ENCODE peak calls at places on chromosomes 2 and 18, in nine cellular contexts. One of them, this sample, is unnamed.

GRCh38 chr2:108988076-108988795 is 784 bp downstream of the EDAR start:
- ATAC-seq in foreskin keratinocyte: peak
- ATAC-seq in activated T-cell treated with anti-CD3 and anti-CD28 coated beads, Interleukin-2, amount 50 U/mL, for 4 hours: peak
- ATAC-seq in Right ventricle myocardium inferior: no peak
- ATAC-seq in aorta: no peak
- ATAC-seq in gastroesophageal sphincter: no peak
- ATAC-seq in pancreas: peak
- ATAC-seq in stimulated activated naive CD8-positive, alpha-beta T cell treated with anti-CD3 and anti-CD28 coated beads, Interleukin-15, Interleukin-2, amounts not matched to agents 100 U/mL and 50 U/mL, for 24 hours: no peak
- ATAC-seq in body of pancreas: peak
- ATAC-seq in this sample: no peak

GRCh38 chr2:174596994-174597346 is 634 bp downstream of the WIPF1 start:
- ATAC-seq in Right ventricle myocardium inferior: no peak
- ATAC-seq in activated T-cell treated with anti-CD3 and anti-CD28 coated beads, Interleukin-2, amount 50 U/mL, for 4 hours: no peak
- ATAC-seq in aorta: peak
- ATAC-seq in body of pancreas: no peak
- ATAC-seq in gastroesophageal sphincter: no peak
- ATAC-seq in stimulated activated naive CD8-positive, alpha-beta T cell treated with anti-CD3 and anti-CD28 coated beads, Interleukin-15, Interleukin-2, amounts not matched to agents 100 U/mL and 50 U/mL, for 24 hours: no peak
- ATAC-seq in pancreas: no peak
- ATAC-seq in foreskin keratinocyte: no peak
- ATAC-seq in this sample: no peak

GRCh38 chr2:100527420-100528015 is 35.3 kb upstream of the PDCL3 start:
- ATAC-seq in body of pancreas: no peak
- ATAC-seq in stimulated activated naive CD8-positive, alpha-beta T cell treated with anti-CD3 and anti-CD28 coated beads, Interleukin-15, Interleukin-2, amounts not matched to agents 100 U/mL and 50 U/mL, for 24 hours: no peak
- ATAC-seq in aorta: no peak
- ATAC-seq in Right ventricle myocardium inferior: no peak
- ATAC-seq in gastroesophageal sphincter: no peak
- ATAC-seq in activated T-cell treated with anti-CD3 and anti-CD28 coated beads, Interleukin-2, amount 50 U/mL, for 4 hours: no peak
- ATAC-seq in foreskin keratinocyte: no peak
- ATAC-seq in pancreas: no peak
- ATAC-seq in this sample: no peak

GRCh38 chr2:216044883-216045499 is 31.6 kb upstream of the MREG start:
- ATAC-seq in pancreas: no peak
- ATAC-seq in Right ventricle myocardium inferior: no peak
- ATAC-seq in stimulated activated naive CD8-positive, alpha-beta T cell treated with anti-CD3 and anti-CD28 coated beads, Interleukin-15, Interleukin-2, amounts not matched to agents 100 U/mL and 50 U/mL, for 24 hours: peak
- ATAC-seq in body of pancreas: no peak
- ATAC-seq in foreskin keratinocyte: no peak
- ATAC-seq in gastroesophageal sphincter: no peak
- ATAC-seq in aorta: no peak
- ATAC-seq in activated T-cell treated with anti-CD3 and anti-CD28 coated beads, Interleukin-2, amount 50 U/mL, for 4 hours: no peak
- ATAC-seq in this sample: peak

GRCh38 chr18:21636769-21637168 is 24.7 kb downstream of the SNRPD1 start:
- ATAC-seq in Right ventricle myocardium inferior: no peak
- ATAC-seq in pancreas: no peak
- ATAC-seq in gastroesophageal sphincter: no peak
- ATAC-seq in foreskin keratinocyte: no peak
- ATAC-seq in body of pancreas: no peak
- ATAC-seq in activated T-cell treated with anti-CD3 and anti-CD28 coated beads, Interleukin-2, amount 50 U/mL, for 4 hours: no peak
- ATAC-seq in stimulated activated naive CD8-positive, alpha-beta T cell treated with anti-CD3 and anti-CD28 coated beads, Interleukin-15, Interleukin-2, amounts not matched to agents 100 U/mL and 50 U/mL, for 24 hours: no peak
- ATAC-seq in aorta: no peak
- ATAC-seq in this sample: no peak

GRCh38 chr2:215899111-215900074 is 114.0 kb downstream of the MREG start:
- ATAC-seq in aorta: no peak
- ATAC-seq in pancreas: no peak
- ATAC-seq in activated T-cell treated with anti-CD3 and anti-CD28 coated beads, Interleukin-2, amount 50 U/mL, for 4 hours: no peak
- ATAC-seq in Right ventricle myocardium inferior: no peak
- ATAC-seq in body of pancreas: no peak
- ATAC-seq in stimulated activated naive CD8-positive, alpha-beta T cell treated with anti-CD3 and anti-CD28 coated beads, Interleukin-15, Interleukin-2, amounts not matched to agents 100 U/mL and 50 U/mL, for 24 hours: no peak
- ATAC-seq in gastroesophageal sphincter: no peak
- ATAC-seq in foreskin keratinocyte: no peak
- ATAC-seq in this sample: no peak

GRCh38 chr2:43169987-43170732 is 56.2 kb downstream of the ZFP36L2 start:
- ATAC-seq in body of pancreas: peak
- ATAC-seq in activated T-cell treated with anti-CD3 and anti-CD28 coated beads, Interleukin-2, amount 50 U/mL, for 4 hours: no peak
- ATAC-seq in stimulated activated naive CD8-positive, alpha-beta T cell treated with anti-CD3 and anti-CD28 coated beads, Interleukin-15, Interleukin-2, amounts not matched to agents 100 U/mL and 50 U/mL, for 24 hours: no peak
- ATAC-seq in foreskin keratinocyte: no peak
- ATAC-seq in Right ventricle myocardium inferior: no peak
- ATAC-seq in pancreas: peak
- ATAC-seq in gastroesophageal sphincter: no peak
- ATAC-seq in aorta: no peak
- ATAC-seq in this sample: no peak

GRCh38 chr2:99939135-99939534 is 203.3 kb downstream of the AFF3 start:
- ATAC-seq in activated T-cell treated with anti-CD3 and anti-CD28 coated beads, Interleukin-2, amount 50 U/mL, for 4 hours: no peak
- ATAC-seq in aorta: no peak
- ATAC-seq in stimulated activated naive CD8-positive, alpha-beta T cell treated with anti-CD3 and anti-CD28 coated beads, Interleukin-15, Interleukin-2, amounts not matched to agents 100 U/mL and 50 U/mL, for 24 hours: no peak
- ATAC-seq in gastroesophageal sphincter: no peak
- ATAC-seq in pancreas: no peak
- ATAC-seq in Right ventricle myocardium inferior: no peak
- ATAC-seq in foreskin keratinocyte: no peak
- ATAC-seq in body of pancreas: no peak
- ATAC-seq in this sample: no peak

GRCh38 chr18:5571592-5571991 is 27.8 kb upstream of the EPB41L3 start:
- ATAC-seq in activated T-cell treated with anti-CD3 and anti-CD28 coated beads, Interleukin-2, amount 50 U/mL, for 4 hours: no peak
- ATAC-seq in Right ventricle myocardium inferior: no peak
- ATAC-seq in aorta: peak
- ATAC-seq in foreskin keratinocyte: no peak
- ATAC-seq in stimulated activated naive CD8-positive, alpha-beta T cell treated with anti-CD3 and anti-CD28 coated beads, Interleukin-15, Interleukin-2, amounts not matched to agents 100 U/mL and 50 U/mL, for 24 hours: no peak
- ATAC-seq in pancreas: no peak
- ATAC-seq in body of pancreas: no peak
- ATAC-seq in gastroesophageal sphincter: no peak
- ATAC-seq in this sample: no peak

GRCh38 chr2:40329739-40330047 is 122.2 kb downstream of the SLC8A1 start:
- ATAC-seq in foreskin keratinocyte: no peak
- ATAC-seq in activated T-cell treated with anti-CD3 and anti-CD28 coated beads, Interleukin-2, amount 50 U/mL, for 4 hours: no peak
- ATAC-seq in gastroesophageal sphincter: no peak
- ATAC-seq in aorta: peak
- ATAC-seq in body of pancreas: no peak
- ATAC-seq in stimulated activated naive CD8-positive, alpha-beta T cell treated with anti-CD3 and anti-CD28 coated beads, Interleukin-15, Interleukin-2, amounts not matched to agents 100 U/mL and 50 U/mL, for 24 hours: no peak
- ATAC-seq in Right ventricle myocardium inferior: peak
- ATAC-seq in pancreas: no peak
- ATAC-seq in this sample: no peak

GRCh38 chr2:200790185-200790584 is 21.5 kb upstream of the BZW1 start:
- ATAC-seq in gastroesophageal sphincter: no peak
- ATAC-seq in stimulated activated naive CD8-positive, alpha-beta T cell treated with anti-CD3 and anti-CD28 coated beads, Interleukin-15, Interleukin-2, amounts not matched to agents 100 U/mL and 50 U/mL, for 24 hours: no peak
- ATAC-seq in Right ventricle myocardium inferior: no peak
- ATAC-seq in pancreas: no peak
- ATAC-seq in body of pancreas: no peak
- ATAC-seq in aorta: no peak
- ATAC-seq in activated T-cell treated with anti-CD3 and anti-CD28 coated beads, Interleukin-2, amount 50 U/mL, for 4 hours: no peak
- ATAC-seq in foreskin keratinocyte: no peak
- ATAC-seq in this sample: no peak

GRCh38 chr18:3723554-3723953 is 273.6 kb downstream of the TGIF1 start:
- ATAC-seq in foreskin keratinocyte: no peak
- ATAC-seq in body of pancreas: no peak
- ATAC-seq in Right ventricle myocardium inferior: no peak
- ATAC-seq in activated T-cell treated with anti-CD3 and anti-CD28 coated beads, Interleukin-2, amount 50 U/mL, for 4 hours: no peak
- ATAC-seq in gastroesophageal sphincter: no peak
- ATAC-seq in stimulated activated naive CD8-positive, alpha-beta T cell treated with anti-CD3 and anti-CD28 coated beads, Interleukin-15, Interleukin-2, amounts not matched to agents 100 U/mL and 50 U/mL, for 24 hours: no peak
- ATAC-seq in pancreas: no peak
- ATAC-seq in aorta: no peak
- ATAC-seq in this sample: no peak

GRCh38 chr2:69345434-69345833 is 41.6 kb downstream of the GFPT1 start:
- ATAC-seq in pancreas: no peak
- ATAC-seq in foreskin keratinocyte: no peak
- ATAC-seq in stimulated activated naive CD8-positive, alpha-beta T cell treated with anti-CD3 and anti-CD28 coated beads, Interleukin-15, Interleukin-2, amounts not matched to agents 100 U/mL and 50 U/mL, for 24 hours: peak
- ATAC-seq in gastroesophageal sphincter: no peak
- ATAC-seq in Right ventricle myocardium inferior: no peak
- ATAC-seq in body of pancreas: no peak
- ATAC-seq in activated T-cell treated with anti-CD3 and anti-CD28 coated beads, Interleukin-2, amount 50 U/mL, for 4 hours: peak
- ATAC-seq in aorta: no peak
- ATAC-seq in this sample: no peak

GRCh38 chr2:228318218-228318617 is 136.7 kb upstream of the SPHKAP start:
- ATAC-seq in activated T-cell treated with anti-CD3 and anti-CD28 coated beads, Interleukin-2, amount 50 U/mL, for 4 hours: no peak
- ATAC-seq in gastroesophageal sphincter: no peak
- ATAC-seq in pancreas: peak
- ATAC-seq in stimulated activated naive CD8-positive, alpha-beta T cell treated with anti-CD3 and anti-CD28 coated beads, Interleukin-15, Interleukin-2, amounts not matched to agents 100 U/mL and 50 U/mL, for 24 hours: no peak
- ATAC-seq in body of pancreas: peak
- ATAC-seq in foreskin keratinocyte: peak
- ATAC-seq in aorta: no peak
- ATAC-seq in Right ventricle myocardium inferior: peak
- ATAC-seq in this sample: no peak

GRCh38 chr2:86815616-86816015 is 24.9 kb upstream of the CD8A start:
- ATAC-seq in gastroesophageal sphincter: no peak
- ATAC-seq in foreskin keratinocyte: no peak
- ATAC-seq in stimulated activated naive CD8-positive, alpha-beta T cell treated with anti-CD3 and anti-CD28 coated beads, Interleukin-15, Interleukin-2, amounts not matched to agents 100 U/mL and 50 U/mL, for 24 hours: peak
- ATAC-seq in aorta: no peak
- ATAC-seq in Right ventricle myocardium inferior: no peak
- ATAC-seq in activated T-cell treated with anti-CD3 and anti-CD28 coated beads, Interleukin-2, amount 50 U/mL, for 4 hours: peak
- ATAC-seq in pancreas: no peak
- ATAC-seq in body of pancreas: no peak
- ATAC-seq in this sample: peak

GRCh38 chr2:71156531-71156930 is 26.1 kb downstream of the MPHOSPH10 start:
- ATAC-seq in gastroesophageal sphincter: no peak
- ATAC-seq in stimulated activated naive CD8-positive, alpha-beta T cell treated with anti-CD3 and anti-CD28 coated beads, Interleukin-15, Interleukin-2, amounts not matched to agents 100 U/mL and 50 U/mL, for 24 hours: no peak
- ATAC-seq in activated T-cell treated with anti-CD3 and anti-CD28 coated beads, Interleukin-2, amount 50 U/mL, for 4 hours: no peak
- ATAC-seq in body of pancreas: no peak
- ATAC-seq in pancreas: no peak
- ATAC-seq in aorta: no peak
- ATAC-seq in Right ventricle myocardium inferior: no peak
- ATAC-seq in foreskin keratinocyte: peak
- ATAC-seq in this sample: no peak

GRCh38 chr18:78685250-78685979 is 294.2 kb upstream of the SALL3 start:
- ATAC-seq in foreskin keratinocyte: no peak
- ATAC-seq in pancreas: no peak
- ATAC-seq in aorta: no peak
- ATAC-seq in body of pancreas: no peak
- ATAC-seq in activated T-cell treated with anti-CD3 and anti-CD28 coated beads, Interleukin-2, amount 50 U/mL, for 4 hours: no peak
- ATAC-seq in gastroesophageal sphincter: no peak
- ATAC-seq in Right ventricle myocardium inferior: no peak
- ATAC-seq in stimulated activated naive CD8-positive, alpha-beta T cell treated with anti-CD3 and anti-CD28 coated beads, Interleukin-15, Interleukin-2, amounts not matched to agents 100 U/mL and 50 U/mL, for 24 hours: no peak
- ATAC-seq in this sample: no peak

GRCh38 chr2:12896283-12897014 is 179.7 kb downstream of the TRIB2 start:
- ATAC-seq in Right ventricle myocardium inferior: no peak
- ATAC-seq in stimulated activated naive CD8-positive, alpha-beta T cell treated with anti-CD3 and anti-CD28 coated beads, Interleukin-15, Interleukin-2, amounts not matched to agents 100 U/mL and 50 U/mL, for 24 hours: no peak
- ATAC-seq in foreskin keratinocyte: no peak
- ATAC-seq in activated T-cell treated with anti-CD3 and anti-CD28 coated beads, Interleukin-2, amount 50 U/mL, for 4 hours: no peak
- ATAC-seq in aorta: no peak
- ATAC-seq in pancreas: no peak
- ATAC-seq in body of pancreas: peak
- ATAC-seq in gastroesophageal sphincter: peak
- ATAC-seq in this sample: no peak

GRCh38 chr18:8095947-8096570 is 513.2 kb upstream of the RAB12 start:
- ATAC-seq in gastroesophageal sphincter: no peak
- ATAC-seq in Right ventricle myocardium inferior: no peak
- ATAC-seq in pancreas: no peak
- ATAC-seq in body of pancreas: no peak
- ATAC-seq in foreskin keratinocyte: no peak
- ATAC-seq in aorta: no peak
- ATAC-seq in activated T-cell treated with anti-CD3 and anti-CD28 coated beads, Interleukin-2, amount 50 U/mL, for 4 hours: no peak
- ATAC-seq in stimulated activated naive CD8-positive, alpha-beta T cell treated with anti-CD3 and anti-CD28 coated beads, Interleukin-15, Interleukin-2, amounts not matched to agents 100 U/mL and 50 U/mL, for 24 hours: no peak
- ATAC-seq in this sample: no peak